ENCODE peak calls at places on chromosomes 16 and 17, in four cellular contexts. O is body of pancreas; Y is Caki2; J is effector CD4-positive, alpha-beta T cell. P is an unnamed sample.

GRCh38 chr17:44921122-44921882 is 6.0 kb upstream of the GFAP start:
- DNase-seq in O (peak), Y (no peak), J (no peak), P (no peak)

GRCh38 chr17:4215882-4216411 is 47.8 kb downstream of the ANKFY1 start:
- DNase-seq in Y (no peak), O (no peak), J (no peak), P (no peak)

GRCh38 chr16:57039148-57039812 is 49.9 kb downstream of the NLRC5 start:
- DNase-seq in O (no peak), J (no peak), Y (no peak), P (no peak)

GRCh38 chr16:50282010-50282538 is 15.7 kb downstream of the ADCY7 start:
- DNase-seq in O (peak), Y (no peak), J (peak), P (no peak)

GRCh38 chr17:42378597-42379594 is 9.3 kb downstream of the STAT3 start:
- DNase-seq in O (peak), Y (no peak), J (no peak), P (no peak)

GRCh38 chr16:80580109-80580832 is 39.5 kb downstream of the DYNLRB2 start:
- DNase-seq in Y (no peak), O (no peak), J (peak), P (no peak)

GRCh38 chr16:68592466-68593337 is 52.4 kb upstream of the CDH3 start:
- DNase-seq in Y (no peak), J (no peak), O (no peak), P (no peak)

GRCh38 chr17:55702150-55702549 is 20.5 kb downstream of the TMEM100 start:
- DNase-seq in Y (no peak), O (no peak), J (no peak), P (no peak)

GRCh38 chr17:65987988-65988387 is 203.9 kb downstream of the CEP112 start:
- DNase-seq in J (no peak), Y (peak), O (no peak), P (no peak)

GRCh38 chr16:70646260-70647241 is at the start of gene IL34:
- DNase-seq in O (no peak), Y (no peak), J (no peak), P (no peak)

GRCh38 chr16:50160495-50161164 is 7.5 kb downstream of the TENT4B start:
- DNase-seq in J (no peak), O (no peak), Y (no peak), P (no peak)

GRCh38 chr17:17684901-17685774 is 3.9 kb downstream of the RAI1 start:
- DNase-seq in Y (peak), J (no peak), O (peak), P (no peak)